ENCODE peak calls at places on chromosomes 7 and 10, in six cellular contexts. W is fibroblast of lung, Q is choroid plexus epithelial cell, M is AG04450, V is IMR-90, X is mucosa of descending colon. O is an unnamed sample.

GRCh38 chr10:33571616-33572015 is 237.1 kb upstream of the NRP1 start:
- DNase-seq in W (peak; percentile 54), Q (peak; percentile 15), M (no peak), V (peak; percentile 36), X (no peak), O (no peak)

GRCh38 chr7:150415161-150416160 is 35.0 kb upstream of the GIMAP8 start:
- DNase-seq in W (no peak), Q (no peak), M (no peak), V (no peak), X (no peak), O (no peak)

GRCh38 chr10:70603439-70603778 is 868 bp upstream of the PRF1 start:
- DNase-seq in W (no peak), Q (no peak), M (no peak), V (no peak), X (no peak), O (no peak)

GRCh38 chr10:44926771-44927751 is 15.9 kb downstream of the TMEM72 start:
- DNase-seq in W (peak; percentile 51), Q (peak; percentile 68), M (no peak), V (peak; percentile 33), X (no peak), O (peak; percentile 16)

GRCh38 chr7:47266799-47267198 is 315.1 kb downstream of the TNS3 start:
- DNase-seq in W (peak; percentile 28), Q (peak; percentile 23), M (no peak), V (peak; percentile 50), X (peak; percentile 87), O (peak; percentile 47)

GRCh38 chr7:11373546-11374142 is 400.0 kb downstream of the PHF14 start:
- DNase-seq in W (peak; percentile 10), Q (peak; percentile 44), M (no peak), V (no peak), X (no peak), O (peak; percentile 8)

GRCh38 chr10:1552415-1552814 is 184.9 kb downstream of the ADARB2 start:
- DNase-seq in W (no peak), Q (no peak), M (no peak), V (no peak), X (no peak), O (no peak)

GRCh38 chr10:88114368-88114767 is 250.9 kb downstream of the PTEN start:
- DNase-seq in W (peak; percentile 14), Q (peak; percentile 69), M (no peak), V (peak; percentile 25), X (peak; percentile 42), O (peak; percentile 38)

GRCh38 chr10:26432938-26433337 is 5.2 kb upstream of the APBB1IP start:
- DNase-seq in W (peak; percentile 23), Q (no peak), M (no peak), V (no peak), X (no peak), O (no peak)

GRCh38 chr7:38020134-38020533 is 99.7 kb downstream of the EPDR1 start:
- DNase-seq in W (peak; percentile 78), Q (no peak), M (no peak), V (no peak), X (no peak), O (no peak)

GRCh38 chr10:49441488-49442476 is 45.9 kb upstream of the DRGX start:
- DNase-seq in W (no peak), Q (peak; percentile 28), M (no peak), V (no peak), X (no peak), O (no peak)

GRCh38 chr10:62637249-62638061 is 167.1 kb upstream of the ADO start:
- DNase-seq in W (peak; percentile 57), Q (peak; percentile 70), M (no peak), V (peak; percentile 61), X (no peak), O (peak; percentile 66)

GRCh38 chr7:41058986-41059741 is 643.7 kb downstream of the INHBA start:
- DNase-seq in W (peak; percentile 49), Q (no peak), M (no peak), V (peak; percentile 51), X (no peak), O (peak; percentile 12)

GRCh38 chr7:87316846-87317545 is 28.5 kb upstream of the CROT start:
- DNase-seq in W (peak; percentile 86), Q (peak; percentile 89), M (peak; percentile 94), V (peak; percentile 99), X (no peak), O (peak; percentile 90)

GRCh38 chr10:100736809-100737358 is 8.5 kb upstream of the PAX2 start:
- DNase-seq in W (no peak), Q (no peak), M (no peak), V (no peak), X (no peak), O (no peak)

GRCh38 chr7:108286290-108286904 is 156.2 kb upstream of the LAMB4 start:
- DNase-seq in W (no peak), Q (no peak), M (no peak), V (no peak), X (no peak), O (no peak)

GRCh38 chr7:157612664-157613561 is 276.1 kb downstream of the DNAJB6 start:
- DNase-seq in W (no peak), Q (peak; percentile 47), M (no peak), V (no peak), X (peak; percentile 64), O (no peak)

GRCh38 chr7:119783799-119784198 is 489.2 kb upstream of the KCND2 start:
- DNase-seq in W (peak; percentile 49), Q (peak; percentile 44), M (no peak), V (peak; percentile 0), X (no peak), O (peak; percentile 13)

GRCh38 chr10:120732643-120733313 is 118.4 kb upstream of the WDR11 start:
- DNase-seq in W (peak; percentile 43), Q (no peak), M (no peak), V (no peak), X (no peak), O (no peak)

DNA sequence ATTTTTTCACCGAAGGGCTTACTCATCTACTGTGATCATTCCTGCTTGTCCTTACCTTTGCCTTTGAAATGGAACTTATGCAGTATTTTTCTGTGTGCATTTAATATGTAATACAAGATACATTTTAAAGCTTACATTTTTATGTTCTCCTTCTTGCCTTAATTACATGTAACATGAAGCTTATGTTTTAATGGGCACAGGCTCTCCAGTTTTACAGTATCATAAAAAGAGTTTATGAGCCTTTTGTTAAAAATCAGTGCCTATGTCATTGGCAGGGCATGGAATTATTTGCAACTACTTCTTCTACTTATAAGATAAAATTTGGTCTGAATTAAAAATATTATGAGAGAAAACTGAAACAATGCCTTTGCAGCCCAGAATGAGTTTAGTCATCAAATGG is 28.1 kb upstream of the WNT16 start:
- DNase-seq in W (no peak), Q (no peak), M (no peak), V (no peak), X (no peak), O (no peak)
- TF ChIP-seq CTCF in W (no peak), Q (no peak), M (no peak), V (no peak), X (no peak), O (no peak)

DNA sequence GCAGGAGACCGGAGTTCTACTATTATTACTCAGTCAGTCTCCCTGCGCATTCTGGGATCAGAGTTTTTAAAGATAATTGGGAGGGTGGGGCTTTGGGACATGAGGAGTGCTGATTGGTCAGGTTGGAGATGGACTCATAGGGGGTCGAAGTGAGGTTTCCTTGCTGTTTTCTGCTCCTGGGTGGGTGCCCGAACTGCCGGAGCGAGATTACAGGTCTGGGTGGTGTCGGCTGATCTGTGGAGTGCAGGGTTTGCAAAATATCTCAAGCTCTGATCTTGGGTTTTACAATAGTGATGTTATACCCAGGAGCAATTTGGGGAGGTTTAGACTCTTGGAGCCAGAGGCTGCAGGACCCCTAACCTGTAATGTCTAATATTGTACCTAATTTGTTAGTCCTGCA is 3.9 kb upstream of the LRRC27 start:
- DNase-seq in W (no peak), Q (no peak), M (no peak), V (no peak), X (no peak), O (no peak)
- H3K4me3 ChIP-seq in W (no peak overlapping the region), Q (no peak overlapping the region), M (no peak overlapping the region), V (no peak overlapping the region), X (no peak overlapping the region), O (no peak overlapping the region)

DNA sequence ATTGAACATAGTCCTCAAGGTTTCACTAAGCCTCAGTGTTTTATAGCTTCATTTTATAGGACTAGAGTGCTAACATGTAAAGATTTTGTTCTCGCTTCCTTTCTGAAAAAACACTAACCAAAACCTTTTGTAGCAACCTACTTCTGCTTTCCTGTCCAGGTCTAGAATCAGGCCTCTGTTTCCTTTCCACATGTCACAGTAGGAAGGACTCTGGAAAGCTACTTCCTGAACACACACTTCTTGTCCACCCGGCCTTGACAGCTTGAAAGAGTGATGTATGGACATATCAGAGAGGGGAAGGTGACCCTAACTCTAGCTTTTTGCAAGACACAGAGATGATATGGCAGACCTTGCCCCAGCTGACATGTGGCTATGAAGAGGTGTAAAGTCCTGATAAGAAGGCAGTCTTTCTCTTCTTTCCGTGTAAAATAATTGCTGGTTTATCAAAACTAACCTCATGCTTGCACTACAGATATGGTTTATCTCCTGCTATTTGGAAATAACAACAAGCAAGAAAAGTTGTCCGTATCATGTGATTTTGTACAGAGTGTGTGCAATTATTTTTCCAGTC is 175.4 kb downstream of the SKAP2 start:
- DNase-seq in W (no peak), Q (no peak), M (no peak), V (no peak), X (no peak), O (no peak)
- TF ChIP-seq CTCF in W (no peak), Q (no peak), M (no peak), V (no peak), X (no peak), O (no peak)

GRCh38 chr10:5536486-5536885 is 11.7 kb downstream of the CALML3 start:
- DNase-seq in W (no peak), Q (no peak), M (no peak), V (no peak), X (peak; percentile 7), O (no peak)

GRCh38 chr10:5533098-5533731 is 8.5 kb downstream of the CALML3 start:
- DNase-seq in W (no peak), Q (no peak), M (no peak), V (no peak), X (peak; percentile 24), O (no peak)

GRCh38 chr10:5534051-5534821 is 9.5 kb downstream of the CALML3 start:
- DNase-seq in W (peak; percentile 43), Q (no peak), M (no peak), V (no peak), X (peak; percentile 24), O (no peak)

GRCh38 chr10:5532618-5533097 is 7.9 kb downstream of the CALML3 start:
- DNase-seq in W (no peak), Q (no peak), M (no peak), V (no peak), X (no peak), O (no peak)

DNA sequence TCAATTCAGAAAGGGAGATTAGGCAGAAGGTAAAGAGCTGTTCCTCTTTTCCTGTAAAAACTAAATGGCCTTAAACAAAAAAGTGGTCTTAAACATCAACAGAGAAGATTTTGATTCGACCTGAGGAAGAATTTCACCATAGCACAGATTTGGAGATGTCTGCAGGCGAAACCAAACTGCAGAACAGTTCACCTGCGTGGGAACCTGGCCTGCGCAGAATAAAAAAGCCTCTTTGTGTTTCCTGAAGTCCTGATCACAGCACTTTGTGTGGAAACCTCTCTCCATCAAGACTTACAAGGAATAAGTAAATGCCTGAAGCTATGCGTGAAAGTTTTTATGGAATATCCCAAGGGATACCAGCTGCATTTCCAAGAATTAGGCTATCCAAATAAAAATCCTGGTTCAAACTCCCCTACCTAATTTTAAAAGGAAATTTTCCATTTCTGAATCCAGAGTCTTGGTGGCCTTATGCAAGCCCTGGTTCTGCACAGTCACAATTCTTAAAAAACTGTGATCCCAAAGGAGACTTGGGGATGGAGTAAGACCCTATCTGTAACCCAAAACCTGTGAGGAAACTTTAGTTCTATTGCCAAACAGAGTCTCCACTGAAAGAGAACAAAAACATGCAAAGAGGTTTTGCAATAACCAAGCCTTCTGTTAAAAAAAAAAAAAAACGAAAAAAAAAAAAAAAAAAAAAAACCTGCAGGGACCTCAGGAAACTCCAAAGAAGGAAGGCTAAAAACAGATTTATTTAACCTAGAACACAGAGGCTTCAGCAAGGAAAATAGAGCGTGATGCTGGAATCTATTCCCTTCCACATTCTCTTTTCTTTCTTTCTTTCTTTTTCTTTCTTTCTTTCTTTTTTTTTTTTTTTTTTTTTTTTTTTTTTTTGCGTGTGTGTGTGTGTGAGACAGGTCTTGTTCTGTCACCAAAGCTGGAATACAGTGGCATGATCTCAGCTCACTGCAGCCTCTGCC is 10.4 kb downstream of the CALML3 start:
- DNase-seq in W (peak; percentile 38), Q (peak; percentile 92), M (peak; percentile 49), V (peak; percentile 80), X (no peak), O (peak; percentile 93)
- H3K4me3 ChIP-seq in W (no peak overlapping the region), Q (no peak overlapping the region), M (no peak overlapping the region), V (no peak overlapping the region), X (no peak overlapping the region), O (no peak overlapping the region)

O was measured in fibroblast of villous mesenchyme.